ENCODE peak calls at places on chromosomes 16 and 17, in seven cellular contexts. O is fibroblast of lung, R is ascending aorta, I is cardiac muscle cell, W is neural progenitor cell, M is esophagus squamous epithelium, C is Panc1. Q is an unnamed sample.

GRCh38 chr17:59357929-59358328 is 26.5 kb downstream of the YPEL2 start:
- DNase-seq in R (no peak), C (no peak), I (no peak), W (no peak), O (no peak), M (no peak), Q (no peak)

GRCh38 chr17:49439673-49440571 is 25.2 kb upstream of the PHB1 start:
- DNase-seq in C (no peak), O (no peak), I (no peak), R (no peak), W (peak), M (no peak), Q (peak)

GRCh38 chr17:74413491-74413890 is 18.4 kb upstream of the GPRC5C start:
- DNase-seq in M (no peak), I (no peak), O (no peak), R (no peak), C (no peak), W (no peak), Q (no peak)

GRCh38 chr16:76854234-76854633 is 336.8 kb upstream of the MON1B start:
- DNase-seq in O (peak), R (no peak), W (no peak), C (no peak), I (peak), M (no peak), Q (no peak)

GRCh38 chr17:64787255-64787920 is 125.3 kb upstream of the SMURF2 start:
- DNase-seq in C (no peak), W (no peak), O (no peak), I (no peak), R (no peak), M (no peak), Q (peak)

GRCh38 chr16:87949071-87949744 is 2.0 kb upstream of the BANP start:
- DNase-seq in R (no peak), M (no peak), W (no peak), O (no peak), I (no peak), C (no peak), Q (no peak)

GRCh38 chr17:75308732-75309629 is 19.7 kb upstream of the SLC25A19 start:
- DNase-seq in I (no peak), M (no peak), C (no peak), W (no peak), O (no peak), R (no peak), Q (no peak)

GRCh38 chr16:59192551-59193199 is 458.6 kb upstream of the GOT2 start:
- DNase-seq in C (no peak), I (no peak), O (peak), M (no peak), R (no peak), W (peak), Q (no peak)

GRCh38 chr16:4416200-4417032 is at the start of gene CORO7:
- DNase-seq in M (peak), O (peak), W (peak), I (peak), R (peak), C (no peak), Q (peak)

GRCh38 chr17:7582401-7583252 is 1.0 kb upstream of the MPDU1 start:
- DNase-seq in W (no peak), R (peak), M (no peak), O (no peak), C (no peak), I (no peak), Q (no peak)

GRCh38 chr17:79317916-79318315 is 243.3 kb downstream of the ENGASE start:
- DNase-seq in W (no peak), C (no peak), O (no peak), R (no peak), M (no peak), I (no peak), Q (no peak)

GRCh38 chr17:59046192-59046591 is 60.5 kb downstream of the TRIM37 start:
- DNase-seq in W (no peak), R (no peak), O (peak), M (no peak), I (peak), C (no peak), Q (no peak)

GRCh38 chr17:65050438-65050837 is 6.1 kb downstream of the GNA13 start:
- DNase-seq in W (no peak), C (no peak), O (no peak), M (no peak), I (no peak), R (no peak), Q (no peak)

GRCh38 chr17:17827826-17828621 is 8.8 kb downstream of the SREBF1 start:
- DNase-seq in C (no peak), O (no peak), W (no peak), I (no peak), R (no peak), M (no peak), Q (no peak)

GRCh38 chr16:54694651-54695050 is 236.0 kb upstream of the IRX5 start:
- DNase-seq in C (no peak), O (no peak), M (no peak), I (no peak), W (no peak), R (no peak), Q (no peak)

GRCh38 chr16:51723016-51723724 is 572.1 kb upstream of the SALL1 start:
- DNase-seq in I (no peak), W (peak), O (no peak), R (no peak), M (no peak), C (no peak), Q (no peak)

GRCh38 chr17:21191698-21192097 is 22.3 kb downstream of the TMEM11 start:
- DNase-seq in O (peak), W (no peak), C (no peak), M (no peak), I (no peak), R (no peak), Q (no peak)

GRCh38 chr16:57355898-57356414 is 2.6 kb upstream of the CCL22 start:
- DNase-seq in O (no peak), R (no peak), W (no peak), M (no peak), C (no peak), I (no peak), Q (no peak)

GRCh38 chr17:54891176-54891821 is 9.4 kb upstream of the TOM1L1 start:
- DNase-seq in C (no peak), O (peak), R (no peak), W (peak), I (peak), M (no peak), Q (no peak)

GRCh38 chr17:10052414-10052813 is 146.0 kb downstream of the GAS7 start:
- DNase-seq in I (no peak), R (no peak), M (no peak), O (no peak), W (no peak), C (no peak), Q (no peak)

GRCh38 chr17:72569193-72569946 is 448.6 kb downstream of the SOX9 start:
- DNase-seq in R (no peak), O (no peak), W (no peak), M (no peak), I (no peak), C (no peak), Q (no peak)

GRCh38 chr16:75028544-75028943 is 29.7 kb downstream of the ZNRF1 start:
- DNase-seq in I (no peak), C (no peak), R (no peak), W (no peak), M (no peak), O (no peak), Q (no peak)

GRCh38 chr17:44084131-44084538 is 13.6 kb downstream of the G6PC3 start:
- DNase-seq in W (peak), I (no peak), M (no peak), C (no peak), R (no peak), O (no peak), Q (no peak)

GRCh38 chr17:38733315-38734234 is 3.4 kb downstream of the CISD3 start:
- DNase-seq in I (no peak), C (no peak), O (no peak), M (no peak), R (no peak), W (no peak), Q (no peak)

GRCh38 chr17:61480414-61480807 is 28.2 kb downstream of the TBX4 start:
- DNase-seq in M (no peak), I (no peak), C (no peak), R (no peak), W (no peak), O (no peak), Q (peak)

GRCh38 chr17:2025220-2025621 is at the start of gene RTN4RL1:
- DNase-seq in W (peak), C (no peak), I (peak), R (peak), O (peak), M (no peak), Q (peak)

GRCh38 chr17:83032781-83033180 is 46.6 kb upstream of the METRNL start:
- DNase-seq in O (no peak), W (no peak), I (no peak), C (no peak), M (no peak), R (no peak), Q (no peak)

GRCh38 chr16:28503470-28504259 is 3.0 kb downstream of the IL27 start:
- DNase-seq in O (no peak), R (no peak), C (no peak), M (no peak), W (no peak), I (no peak), Q (no peak)

GRCh38 chr17:81329279-81329926 is 34.3 kb upstream of the SLC38A10 start:
- DNase-seq in M (peak), W (peak), R (peak), I (peak), O (peak), C (no peak), Q (peak)

GRCh38 chr17:55416470-55417052 is 5.1 kb downstream of the MMD start:
- DNase-seq in R (no peak), C (no peak), M (no peak), O (peak), I (peak), W (no peak), Q (no peak)

GRCh38 chr17:2070241-2071023 is 15.5 kb downstream of the HIC1 start:
- DNase-seq in C (no peak), M (no peak), I (no peak), W (no peak), R (no peak), O (no peak), Q (no peak)

GRCh38 chr17:79097226-79098055 is 22.8 kb downstream of the ENGASE start:
- DNase-seq in R (no peak), I (no peak), W (peak), C (no peak), O (no peak), M (no peak), Q (no peak)

GRCh38 chr17:9225305-9226101 is 204.2 kb downstream of the NTN1 start:
- DNase-seq in O (no peak), C (no peak), I (peak), R (no peak), M (no peak), W (peak), Q (peak)

GRCh38 chr16:11361751-11362742 is 16.8 kb downstream of the RMI2 start:
- DNase-seq in C (no peak), M (no peak), W (no peak), I (no peak), R (no peak), O (no peak), Q (no peak)

GRCh38 chr17:30246460-30246859 is 11.0 kb upstream of the SLC6A4 start:
- DNase-seq in I (no peak), R (no peak), O (no peak), W (no peak), C (no peak), M (no peak), Q (no peak)

GRCh38 chr16:65658339-65659275 is 536.7 kb upstream of the CDH11 start:
- DNase-seq in M (no peak), C (no peak), O (peak), I (peak), W (no peak), R (no peak), Q (peak)

GRCh38 chr17:9937901-9938300 is 32.8 kb upstream of the RCVRN start:
- DNase-seq in O (peak), C (no peak), M (no peak), W (no peak), R (no peak), I (no peak), Q (no peak)

GRCh38 chr16:25038239-25038954 is 23.2 kb upstream of the ARHGAP17 start:
- DNase-seq in M (no peak), C (no peak), I (no peak), W (no peak), O (no peak), R (no peak), Q (no peak)

GRCh38 chr17:55004484-55004883 is 35.9 kb downstream of the STXBP4 start:
- DNase-seq in R (no peak), W (no peak), M (no peak), O (no peak), C (no peak), I (no peak), Q (no peak)

GRCh38 chr16:57069053-57069452 is 23.3 kb upstream of the CPNE2 start:
- DNase-seq in C (no peak), R (no peak), O (no peak), W (no peak), M (no peak), I (no peak), Q (no peak)

DNA sequence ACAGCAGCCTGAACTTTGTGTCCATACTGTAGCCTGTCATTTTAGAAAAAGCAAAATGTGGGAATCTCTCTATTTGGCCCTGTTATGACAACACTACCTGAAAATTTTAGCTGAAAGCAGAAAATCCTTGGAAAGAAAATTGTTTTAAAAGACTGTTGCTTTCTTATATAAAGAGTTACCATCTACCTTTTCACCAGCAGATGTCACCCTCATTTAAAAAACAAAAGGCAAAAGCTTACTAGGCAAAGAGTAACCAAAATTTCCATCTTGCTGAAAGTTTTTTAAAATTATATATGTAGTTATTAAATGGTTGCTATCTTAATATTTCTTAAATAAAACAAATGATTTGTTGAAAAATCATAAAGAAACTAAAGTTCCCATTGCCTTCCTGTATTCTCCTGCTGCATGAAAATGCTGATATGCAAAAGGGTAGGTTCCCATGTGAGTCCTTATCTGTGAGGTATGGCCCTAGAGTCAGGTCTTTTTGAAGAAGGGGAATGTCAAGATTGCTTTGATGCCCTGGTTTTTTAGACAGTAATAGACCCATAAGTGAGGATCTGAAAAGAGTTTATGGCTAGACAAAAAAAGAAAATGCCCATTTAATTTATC is 61.0 kb downstream of the TNRC6C start:
- DNase-seq in R (no peak), C (no peak), O (peak), I (peak), W (no peak), M (no peak), Q (no peak)
- H3K27ac ChIP-seq in R (peak), C (no peak), O (no peak), I (no peak), W (no peak), M (no peak), Q (no peak)

GRCh38 chr16:1959269-1960039 is at the start of gene NDUFB10:
- DNase-seq in M (peak), O (peak), I (peak), C (no peak), R (peak), W (peak), Q (peak)

GRCh38 chr16:1960665-1961630 is 1.6 kb downstream of the NDUFB10 start:
- DNase-seq in M (no peak), I (peak), R (no peak), W (peak), O (peak), C (no peak), Q (no peak)

GRCh38 chr16:1953734-1954133 is 755 bp downstream of the RPL3L start:
- DNase-seq in M (no peak), W (no peak), R (no peak), C (no peak), I (no peak), O (no peak), Q (no peak)

GRCh38 chr16:1961651-1962067 is 2.3 kb downstream of the NDUFB10 start:
- DNase-seq in W (no peak), R (no peak), I (no peak), C (no peak), O (no peak), M (no peak), Q (no peak)

GRCh38 chr16:1958715-1959268 is 546 bp upstream of the NDUFB10 start:
- DNase-seq in C (no peak), O (no peak), W (no peak), I (no peak), R (no peak), M (no peak), Q (no peak)
- H3K27ac ChIP-seq in C (peak), O (no peak), W (no peak), I (no peak), R (peak), M (peak), Q (no peak)

GRCh38 chr16:78837706-78838105 is 738.3 kb downstream of the WWOX start:
- DNase-seq in I (no peak), C (no peak), M (no peak), R (no peak), W (no peak), O (no peak), Q (no peak)
- H3K27ac ChIP-seq in I (no peak), C (no peak), M (no peak), R (no peak), W (no peak), O (no peak), Q (no peak)

DNA sequence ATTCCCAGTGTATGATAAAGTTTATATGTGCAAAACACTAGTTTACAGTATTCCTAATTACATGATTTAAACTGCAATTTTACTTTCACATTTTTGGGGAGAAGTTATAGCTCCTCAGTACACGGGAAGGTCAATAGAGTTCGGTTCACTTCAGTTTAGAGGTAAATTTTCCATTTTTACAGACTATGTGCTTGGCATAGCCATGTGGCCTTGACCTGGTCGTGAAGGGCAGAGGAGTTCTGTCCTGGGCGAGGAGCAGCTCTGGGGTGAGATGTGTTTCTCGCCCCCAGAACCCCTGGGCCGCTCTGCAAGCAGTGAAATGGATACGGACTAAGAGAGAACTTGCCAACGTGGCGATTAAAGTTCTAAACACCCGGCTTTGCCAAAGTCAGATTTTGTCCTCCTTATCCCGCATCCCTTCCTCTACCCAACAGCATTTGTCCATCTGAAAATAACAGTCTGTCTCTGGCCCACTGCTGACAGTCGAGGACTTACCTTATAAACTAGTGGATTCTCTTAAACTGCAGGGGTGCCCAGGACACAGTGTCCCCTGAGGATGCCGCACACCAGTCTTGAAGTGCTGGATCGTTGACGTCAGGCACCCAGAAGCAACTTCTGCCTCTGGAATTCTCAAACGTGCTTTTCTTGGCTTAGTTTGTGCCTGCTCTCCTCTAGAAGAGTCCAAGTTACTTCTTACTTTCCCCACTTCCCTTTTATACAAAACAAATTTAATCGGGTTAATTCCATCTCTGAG is 1.5 kb upstream of the SIAH1 start:
- DNase-seq in W (no peak), C (no peak), R (peak), M (no peak), I (no peak), O (no peak), Q (no peak)
- H3K27ac ChIP-seq in W (no peak), C (no peak), R (peak), M (peak), I (no peak), O (no peak), Q (no peak)

GRCh38 chr17:47603830-47604229 is 45.9 kb upstream of the KPNB1 start:
- DNase-seq in O (no peak), R (no peak), W (no peak), C (no peak), I (no peak), M (no peak), Q (no peak)
- H3K27ac ChIP-seq in O (no peak), R (peak), W (no peak), C (no peak), I (no peak), M (peak), Q (no peak)

GRCh38 chr17:63275968-63276349 is 170.1 kb downstream of the CYB561 start:
- DNase-seq in C (no peak), W (no peak), R (no peak), O (peak), M (no peak), I (no peak), Q (no peak)

GRCh38 chr17:63275318-63275967 is 170.7 kb downstream of the CYB561 start:
- DNase-seq in M (no peak), R (no peak), O (peak), I (peak), C (peak), W (no peak), Q (no peak)

GRCh38 chr17:63276376-63276775 is 169.7 kb downstream of the CYB561 start:
- DNase-seq in I (no peak), R (no peak), W (no peak), O (no peak), C (no peak), M (no peak), Q (no peak)

GRCh38 chr17:63276821-63277220 is 169.3 kb downstream of the CYB561 start:
- DNase-seq in C (no peak), O (no peak), M (no peak), W (no peak), R (no peak), I (peak), Q (no peak)

DNA sequence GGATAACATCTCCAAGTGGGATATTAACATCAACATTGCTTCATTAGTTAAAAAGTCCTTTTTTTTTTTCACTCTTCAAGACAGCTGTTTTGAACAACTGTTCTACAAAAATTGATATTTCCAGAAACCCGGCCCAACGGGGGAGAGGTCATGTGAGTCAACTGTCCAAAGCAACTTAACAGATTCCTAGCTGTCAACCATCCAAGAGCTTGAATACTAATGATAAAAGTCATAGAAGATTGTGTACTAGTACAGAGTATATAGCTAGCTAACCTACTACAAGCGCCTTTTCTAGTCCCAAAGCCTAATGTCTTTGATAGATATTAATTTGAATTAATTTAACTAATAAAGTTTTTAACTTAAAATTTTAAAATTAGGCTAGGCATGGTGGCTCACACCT is 171.9 kb downstream of the CYB561 start:
- DNase-seq in C (no peak), R (no peak), I (peak), O (peak), M (no peak), W (no peak), Q (no peak)
- H3K27ac ChIP-seq in C (peak), R (no peak), I (no peak), O (peak), M (no peak), W (no peak), Q (no peak)

Q was measured in suprapubic skin.